ENCODE peak calls at places on chromosomes 12 and 14, in five cellular contexts. F is small intestine, D is right atrium auricular region, H is lung, R is adrenal gland. U is an unnamed sample.

GRCh38 chr12:5072326-5072725 is 28.6 kb downstream of the KCNA5 start:
- DNase-seq in F (no peak), D (no peak), H (no peak), R (no peak), U (no peak)

GRCh38 chr14:88786715-88787114 is 6.0 kb downstream of the EML5 start:
- DNase-seq in F (no peak), D (no peak), H (no peak), R (no peak), U (no peak)

GRCh38 chr12:51721281-51721940 is 127.1 kb downstream of the FIGNL2 start:
- DNase-seq in F (peak; percentile 5), D (no peak), H (peak; percentile 30), R (peak; percentile 65), U (no peak)

GRCh38 chr12:132075714-132076553 is 68.2 kb downstream of the DDX51 start:
- DNase-seq in F (no peak), D (no peak), H (no peak), R (no peak), U (no peak)

GRCh38 chr12:76049575-76050251 is 18.1 kb upstream of the PHLDA1 start:
- DNase-seq in F (no peak), D (no peak), H (no peak), R (no peak), U (no peak)

GRCh38 chr12:29769162-29769820 is 14.5 kb downstream of the TMTC1 start:
- DNase-seq in F (no peak), D (no peak), H (no peak), R (no peak), U (no peak)

GRCh38 chr12:52716061-52716460 is 12.7 kb upstream of the KRT77 start:
- DNase-seq in F (no peak), D (no peak), H (no peak), R (no peak), U (no peak)

GRCh38 chr14:24092110-24092959 is 1.8 kb upstream of the PCK2 start:
- DNase-seq in F (peak; percentile 99), D (no peak), H (no peak), R (no peak), U (no peak)

GRCh38 chr14:95313707-95314106 is 6.0 kb downstream of the CLMN start:
- DNase-seq in F (peak; percentile 37), D (peak; percentile 82), H (peak; percentile 73), R (peak; percentile 85), U (peak; percentile 83)

GRCh38 chr14:68937790-68938514 is 41.1 kb downstream of the ACTN1 start:
- DNase-seq in F (peak; percentile 66), D (no peak), H (no peak), R (peak; percentile 89), U (peak; percentile 88)

GRCh38 chr12:93638095-93638494 is 39.1 kb upstream of the CRADD start:
- DNase-seq in F (no peak), D (no peak), H (no peak), R (no peak), U (no peak)

GRCh38 chr12:26047401-26048226 is 77.2 kb downstream of the BHLHE41 start:
- DNase-seq in F (no peak), D (no peak), H (no peak), R (no peak), U (no peak)

GRCh38 chr12:24661657-24662096 is 287.2 kb downstream of the BCAT1 start:
- DNase-seq in F (no peak), D (no peak), H (peak; percentile 77), R (peak; percentile 59), U (no peak)

GRCh38 chr12:108321688-108322087 is 17.4 kb downstream of the CMKLR1 start:
- DNase-seq in F (no peak), D (no peak), H (no peak), R (no peak), U (no peak)

GRCh38 chr12:38907171-38907923 is 2.0 kb upstream of the CPNE8 start:
- DNase-seq in F (no peak), D (no peak), H (no peak), R (no peak), U (no peak)

GRCh38 chr12:95218852-95219171 is 1.2 kb downstream of the VEZT start:
- DNase-seq in F (peak; percentile 65), D (no peak), H (no peak), R (no peak), U (no peak)

GRCh38 chr14:90691627-90692026 is 124.6 kb downstream of the TTC7B start:
- DNase-seq in F (no peak), D (no peak), H (no peak), R (no peak), U (no peak)

GRCh38 chr14:59601056-59601455 is 24.4 kb upstream of the CCDC175 start:
- DNase-seq in F (peak; percentile 46), D (no peak), H (no peak), R (no peak), U (no peak)

GRCh38 chr12:122850695-122851350 is 15.6 kb downstream of the HIP1R start:
- DNase-seq in F (no peak), D (no peak), H (no peak), R (no peak), U (no peak)

GRCh38 chr12:123897221-123897620 is 75.4 kb downstream of the CCDC92 start:
- DNase-seq in F (no peak), D (no peak), H (no peak), R (no peak), U (no peak)

GRCh38 chr14:37172936-37173613 is 669 bp upstream of the SLC25A21 start:
- DNase-seq in F (no peak), D (no peak), H (no peak), R (no peak), U (no peak)

GRCh38 chr14:84064756-84065155 is 1465.2 kb upstream of the FLRT2 start:
- DNase-seq in F (no peak), D (no peak), H (no peak), R (no peak), U (no peak)

GRCh38 chr14:36935976-36936678 is 236.3 kb downstream of the SLC25A21 start:
- DNase-seq in F (no peak), D (no peak), H (no peak), R (no peak), U (no peak)

GRCh38 chr14:35504260-35504659 is 29.7 kb upstream of the INSM2 start:
- DNase-seq in F (peak; percentile 48), D (no peak), H (no peak), R (no peak), U (no peak)

GRCh38 chr12:115354007-115354452 is 670.1 kb upstream of the TBX3 start:
- DNase-seq in F (peak; percentile 90), D (peak; percentile 88), H (peak; percentile 44), R (peak; percentile 90), U (peak; percentile 91)

GRCh38 chr12:14454098-14454907 is 88.8 kb downstream of the ATF7IP start:
- DNase-seq in F (peak; percentile 35), D (no peak), H (no peak), R (no peak), U (no peak)

GRCh38 chr12:128844031-128844635 is 9.1 kb upstream of the GLT1D1 start:
- DNase-seq in F (no peak), D (no peak), H (no peak), R (no peak), U (no peak)

GRCh38 chr14:92425101-92425500 is 88.5 kb upstream of the RIN3 start:
- DNase-seq in F (no peak), D (no peak), H (no peak), R (no peak), U (no peak)

GRCh38 chr14:51109651-51110050 is 14.7 kb upstream of the TRIM9 start:
- DNase-seq in F (no peak), D (no peak), H (no peak), R (no peak), U (no peak)

GRCh38 chr12:97685360-97685759 is 222.8 kb downstream of the RMST start:
- DNase-seq in F (no peak), D (no peak), H (no peak), R (no peak), U (no peak)

GRCh38 chr12:130762319-130762675 is 46.2 kb upstream of the RIMBP2 start:
- DNase-seq in F (no peak), D (no peak), H (no peak), R (no peak), U (no peak)
- H3K4me3 ChIP-seq in F (no peak overlapping the region), D (no peak overlapping the region), H (no peak overlapping the region), R (no peak overlapping the region), U (no peak overlapping the region)

DNA sequence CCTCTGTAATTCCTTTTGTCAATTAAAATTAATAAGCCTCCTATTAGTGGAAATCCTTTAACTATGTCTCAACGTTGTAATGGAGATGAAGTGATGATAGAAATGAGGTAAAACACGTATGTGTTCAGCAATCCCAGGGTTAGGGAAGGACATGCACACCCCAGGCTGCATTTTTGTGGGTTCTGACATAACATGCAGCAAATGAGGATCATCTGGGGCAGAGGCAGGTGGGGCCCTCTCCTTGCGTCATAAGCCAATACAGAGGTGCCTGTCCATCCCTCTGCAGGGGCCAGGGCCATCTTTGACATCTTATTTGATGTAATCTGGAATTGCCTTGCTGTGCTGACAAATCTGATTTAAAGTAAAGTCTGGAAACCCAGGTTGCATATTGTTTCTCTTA is 73.2 kb downstream of the MYRFL start:
- DNase-seq in F (no peak), D (no peak), H (no peak), R (no peak), U (no peak)
- H3K4me1 ChIP-seq in F (no peaks in the 10 kb centered on the region), D (no peaks in the 10 kb centered on the region), H (peaks cover 1% of the 10 kb centered on the region), R (no peaks in the 10 kb centered on the region), U (no peaks in the 10 kb centered on the region)

GRCh38 chr12:9758119-9758518 is 2.6 kb downstream of the CD69 start:
- DNase-seq in F (no peak), D (no peak), H (no peak), R (no peak), U (no peak)
- H3K4me3 ChIP-seq in F (peak overlapping the region; percentile 29), D (no peak overlapping the region), H (no peak overlapping the region), R (no peak overlapping the region), U (peak overlapping the region; percentile 33)

GRCh38 chr12:64631197-64631596 is 20.9 kb downstream of the RASSF3 start:
- DNase-seq in F (no peak), D (no peak), H (no peak), R (no peak), U (no peak)

GRCh38 chr12:64624035-64624434 is 13.7 kb downstream of the RASSF3 start:
- DNase-seq in F (no peak), D (no peak), H (no peak), R (no peak), U (no peak)

GRCh38 chr12:64633186-64633939 is 23.1 kb downstream of the RASSF3 start:
- DNase-seq in F (no peak), D (no peak), H (no peak), R (no peak), U (no peak)

GRCh38 chr12:64625243-64626077 is 15.2 kb downstream of the RASSF3 start:
- DNase-seq in F (peak; percentile 80), D (no peak), H (peak; percentile 61), R (peak; percentile 84), U (peak; percentile 87)

DNA sequence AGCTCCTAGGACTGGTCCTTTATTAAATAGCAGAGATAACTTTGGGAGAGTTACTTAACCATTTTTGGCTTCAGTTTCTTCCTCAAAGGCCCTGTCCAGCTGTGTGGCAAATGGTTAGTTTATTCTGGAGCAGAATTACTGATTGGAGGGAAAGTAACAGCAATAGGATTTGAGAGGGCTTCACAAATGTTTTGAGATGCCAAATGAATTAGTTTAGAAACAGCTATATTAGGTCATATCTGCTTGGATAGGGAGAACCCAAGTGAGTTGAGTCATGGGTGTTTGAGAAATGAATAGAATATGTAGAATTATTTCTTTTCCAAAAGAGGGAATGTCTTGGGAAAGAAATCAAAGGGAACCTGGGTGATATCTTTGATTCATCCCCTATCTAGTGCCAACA is 17.5 kb downstream of the RASSF3 start:
- DNase-seq in F (no peak), D (no peak), H (no peak), R (no peak), U (no peak)
- H3K4me1 ChIP-seq in F (peaks cover 2% of the 10 kb centered on the region), D (no peaks in the 10 kb centered on the region), H (peaks cover 21% of the 10 kb centered on the region), R (peaks cover 22% of the 10 kb centered on the region), U (peaks cover 18% of the 10 kb centered on the region)

U was measured in ascending aorta.